ENCODE peak calls at places on chromosomes 3 and 15, in four cellular contexts. R is ascending aorta; G is activated CD4-positive, alpha-beta T cell treated with anti-CD3 and anti-CD28 coated beads, Interleukin-2, amount 50 U/mL, for 48 hours; Z is activated T-cell treated with anti-CD3 and anti-CD28 coated beads for 1 hour. F is an unnamed sample.

GRCh38 chr3:184556502-184557347 is 4.9 kb upstream of the EPHB3 start:
- DNase-seq in Z (no peak), G (no peak), R (no peak), F (no peak)

GRCh38 chr3:168060317-168060716 is 35.4 kb downstream of the GOLIM4 start:
- DNase-seq in G (no peak), Z (no peak), R (no peak), F (no peak)

GRCh38 chr3:29822051-29822450 is 541.2 kb downstream of the RBMS3 start:
- DNase-seq in R (no peak), Z (no peak), G (no peak), F (no peak)

GRCh38 chr15:40379853-40380252 is 2.7 kb upstream of the KNSTRN start:
- DNase-seq in Z (no peak), R (no peak), G (no peak), F (no peak)

GRCh38 chr15:57335326-57336118 is 40.8 kb upstream of the CGNL1 start:
- DNase-seq in R (no peak), G (no peak), Z (no peak), F (no peak)

GRCh38 chr3:194725346-194725745 is 39.7 kb downstream of the FAM43A start:
- DNase-seq in G (no peak), R (no peak), Z (no peak), F (no peak)

GRCh38 chr3:85159376-85159775 is 200.6 kb downstream of the CADM2 start:
- DNase-seq in R (no peak), Z (no peak), G (no peak), F (no peak)

GRCh38 chr3:134328147-134328591 is 46.1 kb downstream of the AMOTL2 start:
- DNase-seq in R (no peak), G (no peak), Z (no peak), F (no peak)

GRCh38 chr3:46024131-46024530 is 3.2 kb downstream of the XCR1 start:
- DNase-seq in G (no peak), Z (no peak), R (no peak), F (no peak)

GRCh38 chr3:122577409-122578028 is at the start of gene PARP15:
- DNase-seq in G (peak; percentile 58), Z (peak; percentile 21), R (no peak), F (peak; percentile 64)

GRCh38 chr15:60003243-60004018 is 680 bp upstream of the FOXB1 start:
- DNase-seq in G (peak; percentile 19), R (no peak), Z (no peak), F (peak; percentile 34)

GRCh38 chr3:4060064-4060463 is 243.1 kb upstream of the SETMAR start:
- DNase-seq in R (no peak), G (no peak), Z (no peak), F (no peak)

GRCh38 chr15:79769081-79769481 is 127.7 kb downstream of the MTHFS start:
- DNase-seq in G (peak; percentile 4), R (no peak), Z (no peak), F (no peak)

GRCh38 chr3:33942483-33943150 is 144.2 kb downstream of the PDCD6IP start:
- DNase-seq in R (no peak), Z (no peak), G (no peak), F (no peak)

GRCh38 chr3:63413523-63413922 is 135.4 kb downstream of the SYNPR start:
- DNase-seq in R (no peak), Z (no peak), G (no peak), F (no peak)

GRCh38 chr3:169133178-169134161 is 530.0 kb downstream of the MECOM start:
- DNase-seq in R (no peak), Z (no peak), G (no peak), F (no peak)

GRCh38 chr3:160686955-160687535 is 10.1 kb downstream of the ARL14 start:
- DNase-seq in Z (no peak), G (no peak), R (no peak), F (no peak)